ENCODE peak calls at places on chromosomes 12 and 14, in six cellular contexts. F is ovary; U is adrenal gland; X is CD8-positive, alpha-beta T cell; N is pancreas; P is lung. K is an unnamed sample. For H3K4me1, the result is how much of the 10 kb centered on the place peaks cover.

GRCh38 chr14:43418314-43418713 is 1088.8 kb downstream of the FSCB start:
- DNase-seq in F (no peak), U (no peak), X (no peak), N (no peak), P (no peak), K (no peak)

GRCh38 chr14:79585845-79586244 is 625.5 kb downstream of the DIO2 start:
- DNase-seq in F (no peak), U (no peak), X (no peak), N (no peak), P (no peak), K (no peak)

GRCh38 chr14:76876076-76876475 is 49.9 kb downstream of the LRRC74A start:
- DNase-seq in F (peak), U (peak), X (peak), N (peak), P (peak), K (peak)

GRCh38 chr12:11648514-11649412 is 711 bp upstream of the ETV6 start:
- DNase-seq in F (peak), U (peak), X (peak), N (peak), P (peak), K (peak)

GRCh38 chr12:24113701-24114100 is 164.2 kb upstream of the SOX5 start:
- DNase-seq in F (no peak), U (no peak), X (no peak), N (no peak), P (no peak), K (no peak)

GRCh38 chr14:51398898-51399297 is 158.9 kb downstream of the TMX1 start:
- DNase-seq in F (no peak), U (no peak), X (no peak), N (no peak), P (no peak), K (peak)

GRCh38 chr12:4383304-4383865 is 3.9 kb upstream of the FGF23 start:
- DNase-seq in F (no peak), U (no peak), X (no peak), N (no peak), P (no peak), K (no peak)

GRCh38 chr12:31687101-31687527 is 27.6 kb downstream of the ETFBKMT start:
- DNase-seq in F (no peak), U (no peak), X (no peak), N (no peak), P (no peak), K (no peak)

GRCh38 chr14:49677643-49678042 is 10.4 kb downstream of the POLE2 start:
- DNase-seq in F (no peak), U (no peak), X (no peak), N (no peak), P (no peak), K (no peak)

GRCh38 chr12:48988030-48988649 is 10.0 kb downstream of the WNT1 start:
- DNase-seq in F (no peak), U (peak), X (peak), N (peak), P (no peak), K (no peak)

GRCh38 chr14:21108791-21109190 is 7.9 kb downstream of the TMEM253 start:
- DNase-seq in F (no peak), U (no peak), X (no peak), N (no peak), P (no peak), K (no peak)

GRCh38 chr12:105079011-105079570 is 5.2 kb downstream of the ALDH1L2 start:
- DNase-seq in F (no peak), U (no peak), X (no peak), N (no peak), P (no peak), K (no peak)

GRCh38 chr14:37583358-37584210 is 11.5 kb downstream of the FOXA1 start:
- DNase-seq in F (no peak), U (no peak), X (no peak), N (peak), P (no peak), K (no peak)

GRCh38 chr12:57629897-57630471 is 3.0 kb downstream of the B4GALNT1 start:
- DNase-seq in F (no peak), U (no peak), X (no peak), N (no peak), P (no peak), K (peak)

GRCh38 chr14:91464615-91465205 is 45.4 kb downstream of the PPP4R3A start:
- DNase-seq in F (no peak), U (no peak), X (no peak), N (no peak), P (no peak), K (no peak)

GRCh38 chr12:32561931-32562341 is 117.2 kb upstream of the DNM1L start:
- DNase-seq in F (peak), U (no peak), X (no peak), N (no peak), P (no peak), K (no peak)

GRCh38 chr12:97640826-97641225 is 178.2 kb downstream of the RMST start:
- DNase-seq in F (no peak), U (no peak), X (no peak), N (no peak), P (no peak), K (no peak)

GRCh38 chr14:105891631-105892452 is 365.5 kb downstream of the TMEM121 start:
- DNase-seq in F (peak), U (no peak), X (no peak), N (peak), P (no peak), K (no peak)

GRCh38 chr12:107400686-107401447 is 284.7 kb upstream of the PWP1 start:
- DNase-seq in F (no peak), U (no peak), X (no peak), N (no peak), P (no peak), K (peak)

GRCh38 chr12:12032771-12033588 is 37.8 kb upstream of the BCL2L14 start:
- DNase-seq in F (peak), U (peak), X (peak), N (peak), P (peak), K (peak)

GRCh38 chr12:51907083-51907863 is at the start of gene ACVRL1:
- DNase-seq in F (no peak), U (no peak), X (no peak), N (no peak), P (no peak), K (no peak)

GRCh38 chr12:117680311-117680710 is 288.5 kb downstream of the KSR2 start:
- DNase-seq in F (no peak), U (no peak), X (no peak), N (no peak), P (no peak), K (no peak)

GRCh38 chr12:56374726-56375597 is 12.3 kb upstream of the APOF start:
- DNase-seq in F (no peak), U (no peak), X (no peak), N (no peak), P (no peak), K (peak)

GRCh38 chr12:56377310-56377988 is 14.8 kb upstream of the APOF start:
- DNase-seq in F (no peak), U (no peak), X (no peak), N (no peak), P (no peak), K (no peak)

GRCh38 chr12:56377989-56378316 is 15.3 kb upstream of the APOF start:
- DNase-seq in F (no peak), U (no peak), X (no peak), N (no peak), P (no peak), K (no peak)

GRCh38 chr12:56373515-56373914 is 10.9 kb upstream of the APOF start:
- DNase-seq in F (no peak), U (no peak), X (no peak), N (no peak), P (no peak), K (no peak)

DNA sequence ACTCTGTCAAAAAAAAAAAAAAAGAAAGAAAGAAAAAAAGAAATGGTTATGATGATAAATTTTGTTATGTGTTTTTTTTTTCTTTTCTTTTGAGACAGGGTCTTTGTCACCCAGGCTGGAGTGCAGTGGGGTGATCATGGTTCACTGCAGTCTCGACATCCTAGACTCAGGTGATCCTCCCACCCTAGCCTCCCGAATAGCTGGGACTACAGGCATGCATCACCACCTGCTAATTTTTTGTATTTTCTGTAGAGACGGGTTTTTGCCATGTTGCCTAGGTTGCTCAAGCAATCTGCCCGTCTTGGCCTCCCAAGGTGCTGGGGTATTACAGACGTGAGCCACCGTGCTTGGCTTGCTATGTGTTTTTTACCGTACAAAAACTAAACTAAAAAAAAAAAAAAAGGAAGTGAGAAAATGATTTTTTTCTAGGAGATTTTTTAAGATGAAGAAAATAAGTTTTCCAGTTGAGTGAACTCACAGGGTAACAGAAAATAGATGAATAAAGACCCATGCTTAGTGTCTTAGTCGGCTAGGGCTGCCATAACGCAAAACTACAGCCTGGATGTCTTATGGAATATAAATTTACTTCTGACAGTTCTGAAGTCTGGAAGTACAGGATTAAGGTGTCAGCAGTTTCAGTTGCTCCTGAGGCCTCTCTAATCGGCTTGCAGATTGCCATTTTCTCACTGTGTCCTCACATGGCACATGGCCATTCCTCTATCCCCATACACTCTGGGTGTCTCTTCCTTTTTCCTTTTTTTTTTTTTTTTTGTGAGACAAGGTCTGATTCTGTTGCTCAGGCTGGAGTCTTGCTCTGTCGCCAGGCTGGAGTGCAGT is 13.2 kb upstream of the APOF start:
- DNase-seq in F (no peak), U (no peak), X (no peak), N (no peak), P (no peak), K (peak)
- TF ChIP-seq CTCF in F (no peak), U (no peak), X (no peak), N (no peak), P (no peak), K (no peak)

GRCh38 chr12:110022980-110023633 is 23.9 kb downstream of the ANKRD13A start:
- DNase-seq in F (no peak), U (no peak), X (no peak), N (no peak), P (no peak), K (no peak)
- H3K27ac ChIP-seq in F (no peak), U (no peak), X (no peak), N (no peak), P (no peak), K (no peak)

DNA sequence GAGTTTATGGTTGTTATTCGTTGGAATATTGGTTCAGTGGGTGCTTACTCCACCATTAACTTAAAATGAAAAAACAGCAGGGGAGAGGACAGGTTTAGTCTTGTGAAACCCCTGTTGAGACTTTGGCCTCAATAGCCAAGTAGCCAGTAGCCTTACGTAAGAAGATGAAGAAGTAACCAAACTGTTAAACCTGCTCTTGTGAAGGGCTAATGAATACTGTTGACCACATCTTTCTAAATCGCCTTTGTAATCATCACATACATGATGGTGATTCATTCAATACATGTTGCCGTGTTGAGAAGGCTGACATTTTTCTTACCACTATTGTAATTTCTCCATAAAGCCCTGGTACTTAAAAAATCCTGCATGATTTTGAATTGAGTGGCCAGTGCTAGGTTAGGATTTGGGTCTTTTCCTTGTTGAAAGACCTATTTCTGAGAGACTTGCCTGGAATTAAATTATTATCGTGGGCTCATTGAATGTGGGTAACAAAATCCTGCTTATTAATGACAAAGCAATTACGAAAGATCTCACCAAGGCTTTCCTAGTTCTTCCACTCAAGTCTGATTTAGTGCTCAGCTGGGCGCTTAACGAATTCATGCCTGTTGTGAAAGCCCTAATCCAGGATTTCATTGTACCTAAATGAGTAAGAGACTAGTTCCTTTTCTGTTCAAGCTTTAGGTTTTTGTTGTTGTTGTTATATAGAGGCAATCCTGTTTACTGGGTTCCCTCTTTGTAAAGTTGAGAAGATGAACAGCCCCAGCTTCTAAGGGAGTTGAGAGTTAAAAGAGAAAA is 333.1 kb downstream of the FUT8 start:
- DNase-seq in F (no peak), U (no peak), X (no peak), N (no peak), P (no peak), K (no peak)
- H3K4me1 ChIP-seq in F (under half), U (under half), X (under half), N (under half), P (under half), K (under half)

DNA sequence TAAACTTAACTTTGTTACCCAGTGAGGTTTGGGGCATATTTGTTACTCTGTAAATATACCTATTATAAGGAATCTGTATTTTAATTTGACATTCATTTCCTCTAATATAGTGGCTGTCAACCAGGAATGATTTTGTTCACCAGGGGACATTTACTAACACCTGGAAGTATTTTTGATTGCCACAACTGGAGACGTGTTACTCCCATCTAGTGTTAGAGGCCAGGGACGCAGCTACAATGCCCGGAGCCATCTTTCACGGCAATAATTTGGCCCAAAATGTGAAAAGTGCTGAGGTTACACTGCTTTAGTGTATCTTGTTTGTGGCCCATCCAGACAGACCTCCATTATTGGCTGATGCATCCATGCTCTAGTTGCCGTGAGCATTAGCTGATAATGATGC is 881.3 kb upstream of the ATXN7L3B start:
- DNase-seq in F (no peak), U (no peak), X (no peak), N (no peak), P (no peak), K (no peak)
- TF ChIP-seq CTCF in F (no peak), U (no peak), X (no peak), N (no peak), P (no peak), K (no peak)

GRCh38 chr12:121090576-121091125 is 42.0 kb upstream of the P2RX7 start:
- DNase-seq in F (no peak), U (no peak), X (no peak), N (no peak), P (no peak), K (peak)
- H3K27ac ChIP-seq in F (no peak), U (no peak), X (no peak), N (no peak), P (no peak), K (no peak)

DNA sequence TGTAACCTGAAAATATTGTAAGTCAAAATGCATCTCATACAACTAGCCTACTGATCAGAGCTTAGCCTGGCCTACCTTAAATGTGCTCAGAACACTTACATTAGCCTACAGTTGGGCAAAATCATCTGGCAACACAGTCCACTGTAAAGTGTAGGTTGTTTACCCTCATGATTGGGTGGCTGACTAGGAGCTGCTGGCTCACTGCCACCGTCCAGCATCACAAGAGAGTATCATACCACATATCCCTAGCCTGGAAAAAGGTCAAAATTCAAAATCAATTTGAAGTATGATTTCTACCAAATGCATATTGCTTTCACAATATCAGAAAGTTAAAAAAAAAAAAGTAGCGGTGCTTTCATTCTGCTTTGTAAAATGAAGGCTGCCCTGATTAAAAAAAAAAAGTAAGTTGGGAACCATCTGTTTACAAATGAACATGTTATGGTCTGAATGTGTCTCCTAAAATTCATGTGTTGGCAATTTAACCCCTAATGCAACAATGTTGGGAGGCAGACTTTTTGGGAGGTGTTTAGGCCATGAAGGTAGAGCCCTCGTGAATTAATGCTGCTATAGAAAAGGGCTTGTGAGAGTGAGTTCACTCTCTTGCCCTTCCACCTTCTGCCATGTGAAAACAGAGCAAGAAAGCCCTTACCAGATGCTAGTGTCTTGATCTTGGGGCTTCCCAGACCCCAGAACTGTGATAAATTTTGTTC is 211.8 kb downstream of the PPM1H start:
- DNase-seq in F (no peak), U (no peak), X (no peak), N (no peak), P (no peak), K (no peak)
- H3K4me1 ChIP-seq in F (under half), U (under half), X (under half), N (under half), P (under half), K (under half)